ENCODE peak calls at places on chromosomes 13 and 19, in four cellular contexts. S is A549, V is lower leg skin, A is Peyer's patch. C is an unnamed sample.

GRCh38 chr13:97222934-97223710 is 989 bp downstream of the MBNL2 start:
- DNase-seq in V (no peak), S (no peak), A (no peak), C (no peak)

GRCh38 chr13:32284927-32285632 is 30.1 kb downstream of the ZAR1L start:
- DNase-seq in V (no peak), S (no peak), A (no peak), C (peak; percentile 36)

GRCh38 chr19:5839312-5840017 is at the start of gene FUT6:
- DNase-seq in S (no peak), V (no peak), A (peak; percentile 68), C (no peak)

GRCh38 chr19:39411832-39412099 is 703 bp upstream of the PLEKHG2 start:
- DNase-seq in A (peak; percentile 90), V (peak; percentile 98), S (peak; percentile 97), C (peak; percentile 96)

GRCh38 chr13:68608147-68608546 is 1378.0 kb upstream of the PCDH9 start:
- DNase-seq in S (no peak), V (no peak), A (no peak), C (no peak)

GRCh38 chr19:9130965-9131364 is 4.2 kb upstream of the OR7G3 start:
- DNase-seq in S (no peak), A (no peak), V (no peak), C (no peak)

GRCh38 chr13:42405665-42406390 is 133.9 kb downstream of the AKAP11 start:
- DNase-seq in V (no peak), A (no peak), S (no peak), C (no peak)

GRCh38 chr13:72290962-72291681 is 424.1 kb upstream of the DACH1 start:
- DNase-seq in V (no peak), S (no peak), A (no peak), C (no peak)

GRCh38 chr19:548841-549830 is 5.3 kb downstream of the GZMM start:
- DNase-seq in V (no peak), S (no peak), A (no peak), C (no peak)

GRCh38 chr13:23159205-23159586 is 21.6 kb upstream of the SGCG start:
- DNase-seq in A (no peak), S (peak; percentile 42), V (no peak), C (no peak)

GRCh38 chr13:112623051-112623711 is 35.2 kb upstream of the TUBGCP3 start:
- DNase-seq in A (no peak), S (no peak), V (peak; percentile 64), C (no peak)

GRCh38 chr13:91398413-91399188 is at the start of gene GPC5:
- DNase-seq in A (peak; percentile 88), S (peak; percentile 44), V (peak; percentile 93), C (peak; percentile 80)

GRCh38 chr13:30869491-30869890 is 36.6 kb upstream of the MEDAG start:
- DNase-seq in A (no peak), S (no peak), V (peak; percentile 85), C (no peak)

GRCh38 chr13:96988441-96988840 is 5.8 kb downstream of the OXGR1 start:
- DNase-seq in S (no peak), V (no peak), A (no peak), C (no peak)

GRCh38 chr19:30144242-30144758 is 202.3 kb downstream of the URI1 start:
- DNase-seq in S (no peak), V (no peak), A (no peak), C (no peak)

GRCh38 chr13:23867027-23867491 is 22.1 kb downstream of the MIPEP start:
- DNase-seq in V (no peak), A (no peak), S (peak; percentile 17), C (no peak)

GRCh38 chr13:111282425-111282824 is 38.0 kb upstream of the TEX29 start:
- DNase-seq in A (no peak), V (no peak), S (no peak), C (peak; percentile 40)

GRCh38 chr13:28161370-28161769 is 23.0 kb downstream of the PAN3 start:
- DNase-seq in V (no peak), A (no peak), S (no peak), C (peak; percentile 20)

GRCh38 chr13:22278336-22278929 is 607.6 kb downstream of the FGF9 start:
- DNase-seq in S (peak; percentile 11), A (no peak), V (no peak), C (peak; percentile 65)

GRCh38 chr13:97976551-97977375 is 23.3 kb downstream of the IPO5 start:
- DNase-seq in S (peak; percentile 2), A (no peak), V (peak; percentile 86), C (no peak)

GRCh38 chr19:14556662-14557188 is 15.1 kb downstream of the NDUFB7 start:
- DNase-seq in S (peak; percentile 83), A (peak; percentile 86), V (peak; percentile 93), C (peak; percentile 76)

GRCh38 chr13:28037399-28037798 is 48.9 kb upstream of the URAD start:
- DNase-seq in S (no peak), A (no peak), V (no peak), C (no peak)

GRCh38 chr13:43357435-43358065 is 334.2 kb downstream of the DNAJC15 start:
- DNase-seq in A (no peak), V (no peak), S (no peak), C (no peak)

GRCh38 chr19:33287438-33287837 is 14.9 kb downstream of the CEBPA start:
- DNase-seq in V (no peak), A (no peak), S (no peak), C (no peak)

GRCh38 chr13:52665325-52665724 is 12.7 kb downstream of the SUGT1 start:
- DNase-seq in A (no peak), S (peak; percentile 10), V (no peak), C (no peak)

GRCh38 chr13:77584111-77584510 is 48.6 kb downstream of the SCEL start:
- DNase-seq in S (no peak), A (no peak), V (peak; percentile 88), C (no peak)

GRCh38 chr13:113888701-113889330 is 24.9 kb upstream of the GAS6 start:
- DNase-seq in V (no peak), A (no peak), S (no peak), C (no peak)

GRCh38 chr13:61247149-61247936 is 168.3 kb downstream of the PCDH20 start:
- DNase-seq in S (no peak), A (peak; percentile 19), V (peak; percentile 34), C (no peak)

GRCh38 chr13:26954981-26955380 is 194.4 kb upstream of the GPR12 start:
- DNase-seq in A (no peak), V (no peak), S (no peak), C (no peak)

GRCh38 chr19:39515551-39516191 is 732 bp downstream of the SELENOV start:
- DNase-seq in A (no peak), V (no peak), S (no peak), C (peak; percentile 17)

GRCh38 chr19:29666634-29667389 is 1.6 kb downstream of the PLEKHF1 start:
- DNase-seq in A (no peak), S (no peak), V (peak; percentile 95), C (peak; percentile 47)

GRCh38 chr19:44892932-44893331 is 1.9 kb downstream of the TOMM40 start:
- DNase-seq in A (no peak), V (no peak), S (no peak), C (no peak)

GRCh38 chr19:44890366-44891015 is 563 bp upstream of the TOMM40 start:
- DNase-seq in S (peak; percentile 100), V (no peak), A (no peak), C (no peak)

GRCh38 chr19:44893704-44894103 is 2.6 kb downstream of the TOMM40 start:
- DNase-seq in V (no peak), A (no peak), S (no peak), C (no peak)

GRCh38 chr19:44889830-44890365 is 1.2 kb upstream of the TOMM40 start:
- DNase-seq in S (no peak), A (no peak), V (no peak), C (no peak)

GRCh38 chr19:44891016-44891882 is at the start of gene TOMM40:
- DNase-seq in V (peak; percentile 100), A (peak; percentile 100), S (peak; percentile 100), C (peak; percentile 100)
- TF ChIP-seq POLR2A in V (no peak), A (peak; percentile 36), S (peak; percentile 65), C (peak; percentile 37)

GRCh38 chr19:55279376-55279772 is 536 bp downstream of the HSPBP1 start:
- DNase-seq in A (no peak), V (no peak), S (no peak), C (no peak)

GRCh38 chr19:55276720-55277430 is 3.0 kb downstream of the HSPBP1 start:
- DNase-seq in V (no peak), A (no peak), S (no peak), C (no peak)

GRCh38 chr19:55277494-55277893 is 2.4 kb downstream of the HSPBP1 start:
- DNase-seq in S (no peak), A (no peak), V (no peak), C (no peak)

GRCh38 chr19:55279773-55280643 is at the start of gene HSPBP1:
- DNase-seq in S (peak; percentile 100), A (peak; percentile 98), V (peak; percentile 98), C (peak; percentile 96)

DNA sequence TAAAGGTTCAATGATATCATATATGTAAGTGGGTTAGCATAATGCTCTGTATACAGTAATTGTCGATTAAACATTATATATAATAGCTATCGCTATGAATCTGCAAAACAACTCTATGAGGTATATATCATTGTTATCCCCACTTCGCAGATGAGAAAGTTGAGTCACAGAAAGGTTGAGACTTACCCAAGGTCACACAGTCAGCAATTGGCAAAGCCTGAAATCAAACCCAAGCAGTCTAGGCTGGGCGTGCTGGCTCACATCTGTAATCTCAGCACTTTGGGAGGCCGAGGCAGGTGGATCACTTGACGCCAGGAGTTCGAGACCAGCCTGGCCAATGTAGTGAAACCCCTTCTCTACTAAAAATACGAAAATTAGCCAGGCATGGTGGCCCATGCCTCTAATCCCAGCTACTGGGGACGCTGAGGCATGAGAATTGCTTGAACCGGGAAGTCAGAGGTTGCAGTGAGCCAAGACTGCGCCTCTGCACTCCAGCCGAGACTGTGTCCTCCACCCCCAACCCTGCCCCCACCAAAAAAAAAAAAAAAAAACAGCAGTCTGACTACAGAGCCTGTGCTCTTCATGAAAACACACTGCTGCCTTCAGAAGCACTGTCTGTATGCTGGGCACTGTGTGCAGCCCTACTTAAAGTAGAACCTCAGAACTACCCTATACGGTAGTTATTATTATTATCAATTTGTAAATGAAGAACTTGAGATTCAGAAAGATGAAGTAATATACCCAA is 1.3 kb downstream of the HSPBP1 start:
- DNase-seq in A (no peak), V (no peak), S (no peak), C (no peak)
- H3K4me3 ChIP-seq in A (no peak overlapping the region), V (no peak overlapping the region), S (peak overlapping the region; percentile 75), C (no peak overlapping the region)

DNA sequence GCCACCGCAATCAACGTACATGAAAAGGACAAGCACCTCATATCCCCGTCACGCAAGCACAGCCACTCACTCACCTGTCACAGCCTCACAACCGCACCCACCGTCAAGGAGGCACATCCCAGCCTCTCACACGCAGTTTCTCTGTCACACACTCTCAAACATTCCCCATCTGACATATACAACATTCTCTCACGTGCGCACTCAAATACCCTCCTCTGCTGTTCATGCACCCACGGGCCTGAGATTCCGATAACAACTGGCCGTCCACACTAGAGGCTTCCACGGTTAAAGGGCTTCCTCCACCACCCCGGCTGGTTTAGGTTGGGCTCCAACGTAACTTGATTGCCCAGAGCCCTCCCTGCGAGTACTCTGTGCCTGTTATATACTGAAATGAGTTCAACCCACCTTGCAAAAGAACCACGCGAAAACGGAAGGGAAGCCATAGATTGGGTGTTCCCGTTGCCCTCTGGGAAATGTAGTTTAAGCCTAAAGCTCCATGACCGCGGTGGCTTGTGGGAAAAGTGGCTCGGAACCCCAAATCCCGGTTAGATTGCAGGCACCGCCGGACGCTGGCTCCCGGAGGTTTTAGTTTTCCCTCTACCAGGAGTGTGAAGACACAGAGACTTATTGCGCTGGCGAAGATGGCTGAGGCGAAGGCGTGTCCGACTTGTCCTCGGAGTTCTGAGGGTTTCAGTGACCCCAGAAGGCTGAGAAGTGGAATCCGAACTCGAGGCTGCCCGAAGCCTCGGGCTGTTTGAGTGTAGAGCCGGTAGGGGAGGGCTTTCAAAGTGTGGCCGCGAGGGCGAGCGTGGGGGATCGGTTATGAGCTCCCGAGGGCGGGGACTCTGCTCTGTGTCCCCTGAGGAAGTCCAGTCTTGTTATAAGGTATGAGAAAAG is at the start of gene ZNF573:
- DNase-seq in V (peak; percentile 96), S (peak; percentile 96), A (peak; percentile 84), C (peak; percentile 89)
- TF ChIP-seq POLR2A in V (no peak), S (no peak), A (no peak), C (peak; percentile 58)

GRCh38 chr19:53466726-53467125 is 807 bp upstream of the ZNF813 start:
- DNase-seq in V (no peak), S (no peak), A (no peak), C (no peak)
- H3K4me3 ChIP-seq in V (no peak overlapping the region), S (no peak overlapping the region), A (peak overlapping the region; percentile 61), C (no peak overlapping the region)